ENCODE peak calls at places on chromosomes 6 and 20, in four cellular contexts. R is SJCRH30, F is OCI-LY7, C is A549. M is an unnamed sample. For H3K4me1, the result is how much of the 10 kb centered on the place peaks cover.

GRCh38 chr6:40585218-40585617 is 1.9 kb downstream of the LRFN2 start:
- DNase-seq in C (no peak), R (no peak), F (no peak), M (peak)

GRCh38 chr20:20498081-20498861 is 130.4 kb downstream of the INSM1 start:
- DNase-seq in F (no peak), R (no peak), C (no peak), M (peak)

GRCh38 chr6:17042422-17043147 is 59.3 kb upstream of the STMND1 start:
- DNase-seq in R (peak), C (peak), F (no peak), M (no peak)

GRCh38 chr6:109808837-109809236 is 117.7 kb downstream of the FIG4 start:
- DNase-seq in R (no peak), F (no peak), C (no peak), M (no peak)

GRCh38 chr6:38831865-38832264 is 116.8 kb downstream of the DNAH8 start:
- DNase-seq in F (no peak), C (no peak), R (no peak), M (no peak)

GRCh38 chr6:47670851-47671250 is 27.5 kb upstream of the ADGRF4 start:
- DNase-seq in C (no peak), F (no peak), R (no peak), M (no peak)

GRCh38 chr6:39804666-39805065 is 12.5 kb downstream of the DAAM2 start:
- DNase-seq in C (no peak), F (no peak), R (no peak), M (no peak)

GRCh38 chr6:4388675-4389074 is 253.3 kb upstream of the ECI2 start:
- DNase-seq in R (peak), F (no peak), C (no peak), M (no peak)

GRCh38 chr6:33904050-33904827 is 100.4 kb upstream of the MLN start:
- DNase-seq in C (no peak), R (no peak), F (no peak), M (no peak)

GRCh38 chr6:26553264-26553738 is 15.1 kb downstream of the HMGN4 start:
- DNase-seq in F (peak), R (peak), C (peak), M (peak)

GRCh38 chr20:779771-780170 is 11.5 kb upstream of the SLC52A3 start:
- DNase-seq in R (no peak), F (no peak), C (no peak), M (no peak)

GRCh38 chr6:81808834-81809598 is 56.5 kb upstream of the TENT5A start:
- DNase-seq in R (no peak), C (no peak), F (no peak), M (no peak)

GRCh38 chr6:81802356-81802755 is 49.9 kb upstream of the TENT5A start:
- DNase-seq in R (no peak), C (no peak), F (no peak), M (no peak)

GRCh38 chr20:25197870-25198190 is 2.3 kb downstream of the ENTPD6 start:
- DNase-seq in R (no peak), F (no peak), C (no peak), M (no peak)
- H3K4me1 ChIP-seq in R (under half), F (under half), C (under half), M (under half)

GRCh38 chr20:51402201-51402600 is 140.3 kb downstream of the NFATC2 start:
- DNase-seq in F (peak), R (no peak), C (no peak), M (no peak)

GRCh38 chr20:51400051-51400926 is 142.2 kb downstream of the NFATC2 start:
- DNase-seq in C (no peak), R (no peak), F (peak), M (no peak)

GRCh38 chr20:51404297-51405060 is 138.0 kb downstream of the NFATC2 start:
- DNase-seq in F (peak), R (no peak), C (no peak), M (no peak)

GRCh38 chr20:51399138-51399890 is 143.2 kb downstream of the NFATC2 start:
- DNase-seq in C (no peak), R (no peak), F (no peak), M (no peak)

GRCh38 chr20:51403465-51404220 is 138.9 kb downstream of the NFATC2 start:
- DNase-seq in R (no peak), F (no peak), C (no peak), M (no peak)
- H3K4me1 ChIP-seq in R (under half), F (half or more), C (under half), M (under half)

GRCh38 chr20:62774762-62775161 is 21.5 kb upstream of the MRGBP start:
- DNase-seq in R (no peak), F (no peak), C (no peak), M (no peak)
- H3K4me1 ChIP-seq in R (under half), F (under half), C (under half), M (under half)

GRCh38 chr6:143941852-143942627 is 66.0 kb downstream of the PLAGL1 start:
- DNase-seq in R (peak), F (peak), C (peak), M (peak)

GRCh38 chr6:143936347-143936746 is 71.7 kb downstream of the PLAGL1 start:
- DNase-seq in R (no peak), C (no peak), F (no peak), M (no peak)

GRCh38 chr6:143939364-143939763 is 68.7 kb downstream of the PLAGL1 start:
- DNase-seq in F (no peak), C (no peak), R (no peak), M (no peak)

GRCh38 chr6:143936986-143937765 is 70.9 kb downstream of the PLAGL1 start:
- DNase-seq in R (no peak), F (no peak), C (no peak), M (no peak)

GRCh38 chr6:143940011-143940597 is 68.0 kb downstream of the PLAGL1 start:
- DNase-seq in R (peak), C (peak), F (peak), M (peak)
- H3K4me1 ChIP-seq in R (under half), C (under half), F (under half), M (under half)

DNA sequence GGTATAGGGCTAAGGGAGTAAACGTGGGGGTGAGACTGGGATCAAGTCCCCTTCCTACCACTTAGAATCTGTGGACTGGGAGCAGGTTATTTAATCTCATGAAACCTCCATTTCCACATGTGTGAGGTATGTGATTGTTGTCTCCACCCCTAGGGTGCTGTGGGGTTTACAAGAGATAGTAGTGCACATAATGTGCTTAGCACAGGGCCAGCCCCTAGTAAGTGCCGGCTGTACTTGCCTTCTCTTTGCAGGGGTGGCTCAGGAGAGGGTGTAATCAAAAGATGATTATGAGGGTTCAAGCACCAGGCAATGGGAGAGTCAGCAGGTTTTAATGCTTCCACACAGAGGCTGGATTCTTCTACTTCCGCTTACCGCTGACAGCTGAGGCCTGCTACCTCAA is 6.9 kb downstream of the NT5E start:
- DNase-seq in F (no peak), C (no peak), R (no peak), M (no peak)
- H3K4me1 ChIP-seq in F (under half), C (half or more), R (under half), M (under half)

M was measured in BE2C.